ENCODE peak calls at places on chromosomes 6 and 20, in five cellular contexts. K is amygdala; I is NCI-H1417; A is NCI-H69; T is activated T-cell treated with anti-CD3 and anti-CD28 coated beads, Interleukin-2, amount 50 U/mL, for 72 hours. O is an unnamed sample.
A peak's percentile ranks its signal among the peaks of the same experiment; 100 is the strongest.

GRCh38 chr6:44100088-44100550 is 27.1 kb downstream of the MRPL14 start:
- DNase-seq in A (peak; percentile 42), T (no peak), I (no peak), K (no peak), O (peak; percentile 67)

GRCh38 chr6:167824591-167825041 is 2.1 kb upstream of the AFDN start:
- DNase-seq in K (no peak), T (no peak), I (no peak), A (peak; percentile 20), O (peak; percentile 67)

GRCh38 chr6:151082079-151082478 is 157.7 kb upstream of the AKAP12 start:
- DNase-seq in A (no peak), I (no peak), T (no peak), K (no peak), O (peak; percentile 31)

GRCh38 chr6:166484863-166485262 is 101.6 kb downstream of the RAMACL start:
- DNase-seq in I (no peak), K (no peak), T (no peak), A (no peak), O (no peak)

GRCh38 chr20:41072099-41072798 is 43.6 kb downstream of the TOP1 start:
- DNase-seq in A (peak; percentile 3), T (no peak), I (no peak), K (no peak), O (peak; percentile 91)

GRCh38 chr6:13447949-13448724 is 39.3 kb downstream of the GFOD1 start:
- DNase-seq in K (no peak), A (no peak), I (no peak), T (no peak), O (no peak)

GRCh38 chr6:28281288-28282064 is at the start of gene PGBD1:
- DNase-seq in A (peak; percentile 95), K (peak; percentile 46), T (peak; percentile 79), I (peak; percentile 82), O (peak; percentile 88)

GRCh38 chr20:46545077-46545826 is 5.2 kb downstream of the OCSTAMP start:
- DNase-seq in I (no peak), K (no peak), T (peak; percentile 72), A (no peak), O (peak; percentile 21)

GRCh38 chr20:53078761-53079482 is 106.8 kb downstream of the TSHZ2 start:
- DNase-seq in I (no peak), K (no peak), A (no peak), T (no peak), O (no peak)

GRCh38 chr6:113432729-113433505 is 424.2 kb upstream of the MARCKS start:
- DNase-seq in K (no peak), T (no peak), A (no peak), I (no peak), O (no peak)

GRCh38 chr6:12472601-12473038 is 182.5 kb downstream of the EDN1 start:
- DNase-seq in K (no peak), T (no peak), A (no peak), I (peak; percentile 39), O (peak; percentile 40)

GRCh38 chr6:122833229-122833556 is 44.1 kb downstream of the SMPDL3A start:
- DNase-seq in A (no peak), K (peak; percentile 64), T (no peak), I (no peak), O (no peak)

GRCh38 chr6:104943781-104944180 is 13.1 kb upstream of the LIN28B start:
- DNase-seq in K (no peak), T (no peak), A (no peak), I (no peak), O (peak; percentile 25)

GRCh38 chr6:136586295-136586694 is 36.1 kb upstream of the MAP7 start:
- DNase-seq in A (peak; percentile 7), K (no peak), I (no peak), T (no peak), O (peak; percentile 89)

O was measured in ELR.